ENCODE peak calls at places on chromosomes 5 and 9, in five cellular contexts. T is IMR-90, Z is fibroblast of lung, O is heart left ventricle, V is cardiac fibroblast. K is an unnamed sample.

GRCh38 chr9:6052520-6052919 is 37.1 kb upstream of the RANBP6 start:
- DNase-seq in V (no peak), O (no peak), Z (no peak), T (no peak), K (no peak)

GRCh38 chr5:115961413-115962238 is 649 bp upstream of the LVRN start:
- DNase-seq in Z (peak), T (no peak), O (no peak), V (no peak), K (no peak)

GRCh38 chr9:84744195-84744594 is 74.7 kb downstream of the NTRK2 start:
- DNase-seq in V (no peak), Z (no peak), O (no peak), T (no peak), K (no peak)

GRCh38 chr9:95481000-95481399 is 35.8 kb downstream of the PTCH1 start:
- DNase-seq in T (no peak), O (no peak), V (no peak), Z (peak), K (no peak)

GRCh38 chr9:6802926-6803325 is 45.2 kb downstream of the KDM4C start:
- DNase-seq in Z (no peak), O (no peak), T (no peak), V (no peak), K (no peak)

GRCh38 chr5:159099049-159099760 is 511 bp downstream of the EBF1 start:
- DNase-seq in V (peak), Z (peak), O (peak), T (peak), K (no peak)

GRCh38 chr5:68189613-68190012 is 25.9 kb upstream of the PIK3R1 start:
- DNase-seq in Z (no peak), V (no peak), O (no peak), T (no peak), K (no peak)

GRCh38 chr5:156386976-156387375 is 60.0 kb downstream of the SGCD start:
- DNase-seq in V (no peak), O (no peak), T (no peak), Z (no peak), K (no peak)

GRCh38 chr5:171419663-171420428 is 399 bp downstream of the FGF18 start:
- DNase-seq in V (no peak), T (peak), O (peak), Z (peak), K (no peak)

GRCh38 chr5:57036621-57037160 is 84.8 kb upstream of the MIER3 start:
- DNase-seq in V (peak), O (no peak), Z (no peak), T (no peak), K (no peak)

GRCh38 chr5:175876107-175876506 is 4.7 kb downstream of the CPLX2 start:
- DNase-seq in V (no peak), O (no peak), T (no peak), Z (no peak), K (no peak)

GRCh38 chr5:175874462-175875139 is 3.2 kb downstream of the CPLX2 start:
- DNase-seq in O (no peak), Z (no peak), V (no peak), T (no peak), K (no peak)

GRCh38 chr5:175870820-175871447 is 444 bp upstream of the CPLX2 start:
- DNase-seq in O (no peak), Z (no peak), T (no peak), V (no peak), K (no peak)

GRCh38 chr5:175872287-175873089 is 1.1 kb downstream of the CPLX2 start:
- DNase-seq in V (no peak), O (no peak), T (no peak), Z (no peak), K (no peak)

GRCh38 chr5:175873090-175873454 is 1.7 kb downstream of the CPLX2 start:
- DNase-seq in Z (no peak), V (no peak), O (no peak), T (no peak), K (no peak)
- TF ChIP-seq CTCF in Z (peak), V (peak), O (no peak), T (peak), K (peak)

GRCh38 chr9:73157811-73158210 is 6.1 kb downstream of the ANXA1 start:
- DNase-seq in Z (peak), V (no peak), O (no peak), T (no peak), K (no peak)
- H3K4me3 ChIP-seq in Z (peak), V (no peak), O (no peak), T (no peak), K (no peak)

GRCh38 chr5:15794117-15794985 is 294.4 kb downstream of the FBXL7 start:
- DNase-seq in Z (peak), V (peak), O (no peak), T (peak), K (no peak)
- TF ChIP-seq CTCF in Z (peak), V (no peak), O (peak), T (peak), K (peak)

DNA sequence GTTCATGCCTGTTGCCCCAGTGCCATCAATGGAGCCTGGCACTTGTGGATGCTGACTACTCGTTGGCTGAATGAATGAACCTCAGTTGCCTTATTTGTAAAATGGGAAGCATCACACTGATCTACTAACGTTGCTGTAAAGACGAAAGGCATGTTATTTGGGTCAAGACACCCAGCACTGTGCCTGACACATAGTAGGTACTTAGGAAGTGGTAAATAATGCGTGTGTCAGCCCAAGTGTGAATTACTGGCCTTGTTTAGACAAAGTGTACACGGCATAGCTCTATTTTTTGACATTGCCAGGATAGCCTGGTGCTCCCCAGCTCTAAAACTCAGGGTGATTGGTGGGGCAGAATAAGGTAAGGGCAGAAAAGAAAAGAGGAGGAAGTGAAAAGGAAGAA is 27.4 kb downstream of the ERGIC1 start:
- DNase-seq in V (no peak), T (no peak), O (no peak), Z (no peak), K (no peak)
- H3K4me3 ChIP-seq in V (no peak), T (no peak), O (no peak), Z (no peak), K (no peak)

GRCh38 chr5:151587796-151588606 is 3.1 kb downstream of the FAT2 start:
- DNase-seq in Z (no peak), O (no peak), T (no peak), V (no peak), K (no peak)
- TF ChIP-seq CTCF in Z (no peak), O (no peak), T (no peak), V (no peak), K (no peak)

GRCh38 chr5:135153259-135153658 is 119.2 kb upstream of the PITX1 start:
- DNase-seq in O (no peak), V (no peak), Z (no peak), T (no peak), K (no peak)
- H3K4me3 ChIP-seq in O (no peak), V (no peak), Z (no peak), T (no peak), K (no peak)